ENCODE peak calls at places on chromosomes 4 and X, in four cellular contexts. One of them, this sample, is unnamed.

GRCh38 chr4:16616981-16617380 is 281.5 kb downstream of the LDB2 start:
- DNase-seq in mesenchymal stem cell: peak; percentile 20
- DNase-seq in IMR-90: no peak
- DNase-seq in trophoblast cell: no peak
- DNase-seq in this sample: no peak

GRCh38 chr4:137545461-137545861 is 13.2 kb upstream of the PCDH18 start:
- DNase-seq in IMR-90: peak; percentile 94
- DNase-seq in trophoblast cell: peak; percentile 13
- DNase-seq in mesenchymal stem cell: peak; percentile 95
- DNase-seq in this sample: no peak

GRCh38 chr4:45502471-45502870 is 621.4 kb downstream of the GABRG1 start:
- DNase-seq in IMR-90: no peak
- DNase-seq in trophoblast cell: no peak
- DNase-seq in mesenchymal stem cell: no peak
- DNase-seq in this sample: no peak

GRCh38 chr4:53633608-53634007 is 42.3 kb upstream of the LNX1 start:
- DNase-seq in IMR-90: peak; percentile 56
- DNase-seq in mesenchymal stem cell: peak; percentile 77
- DNase-seq in trophoblast cell: no peak
- DNase-seq in this sample: no peak

GRCh38 chr4:8198906-8199593 is at the start of gene SH3TC1:
- DNase-seq in mesenchymal stem cell: peak; percentile 94
- DNase-seq in trophoblast cell: peak; percentile 96
- DNase-seq in IMR-90: peak; percentile 86
- DNase-seq in this sample: no peak

GRCh38 chr4:40306991-40307390 is 28.1 kb upstream of the CHRNA9 start:
- DNase-seq in IMR-90: no peak
- DNase-seq in trophoblast cell: no peak
- DNase-seq in mesenchymal stem cell: no peak
- DNase-seq in this sample: no peak

GRCh38 chr4:176927664-176928063 is 134.9 kb upstream of the VEGFC start:
- DNase-seq in trophoblast cell: no peak
- DNase-seq in mesenchymal stem cell: peak; percentile 35
- DNase-seq in IMR-90: peak; percentile 94
- DNase-seq in this sample: no peak

GRCh38 chr4:110621328-110621812 is 1.5 kb downstream of the PITX2 start:
- DNase-seq in mesenchymal stem cell: peak; percentile 60
- DNase-seq in trophoblast cell: no peak
- DNase-seq in IMR-90: no peak
- DNase-seq in this sample: no peak

GRCh38 chr4:24070117-24070516 is 180.3 kb upstream of the PPARGC1A start:
- DNase-seq in IMR-90: peak; percentile 96
- DNase-seq in trophoblast cell: peak; percentile 7
- DNase-seq in mesenchymal stem cell: peak; percentile 86
- DNase-seq in this sample: no peak

GRCh38 chr4:100165809-100166208 is 24.5 kb downstream of the DDIT4L start:
- DNase-seq in mesenchymal stem cell: peak; percentile 48
- DNase-seq in IMR-90: peak; percentile 5
- DNase-seq in trophoblast cell: no peak
- DNase-seq in this sample: no peak

GRCh38 chrX:123153846-123154335 is 30.2 kb upstream of the GRIA3 start:
- DNase-seq in trophoblast cell: no peak
- DNase-seq in IMR-90: no peak
- DNase-seq in mesenchymal stem cell: no peak
- DNase-seq in this sample: no peak

GRCh38 chr4:41268721-41269517 is 12.2 kb downstream of the UCHL1 start:
- DNase-seq in IMR-90: no peak
- DNase-seq in mesenchymal stem cell: no peak
- DNase-seq in trophoblast cell: no peak
- DNase-seq in this sample: no peak

GRCh38 chrX:108537005-108537404 is 97.4 kb downstream of the COL4A5 start:
- DNase-seq in trophoblast cell: peak; percentile 14
- DNase-seq in IMR-90: peak; percentile 38
- DNase-seq in mesenchymal stem cell: peak; percentile 49
- DNase-seq in this sample: no peak

GRCh38 chrX:123083924-123084323 is 100.2 kb upstream of the GRIA3 start:
- DNase-seq in IMR-90: no peak
- DNase-seq in mesenchymal stem cell: no peak
- DNase-seq in trophoblast cell: no peak
- DNase-seq in this sample: no peak

GRCh38 chr4:86451560-86452322 is 91.9 kb upstream of the MAPK10 start:
- DNase-seq in IMR-90: peak; percentile 30
- DNase-seq in trophoblast cell: peak; percentile 27
- DNase-seq in mesenchymal stem cell: peak; percentile 34
- DNase-seq in this sample: no peak

GRCh38 chr4:186204103-186204559 is 12.8 kb downstream of the CYP4V2 start:
- DNase-seq in trophoblast cell: peak; percentile 68
- DNase-seq in IMR-90: peak; percentile 85
- DNase-seq in mesenchymal stem cell: no peak
- DNase-seq in this sample: no peak

GRCh38 chr4:25532579-25532978 is 123.1 kb upstream of the SLC34A2 start:
- DNase-seq in mesenchymal stem cell: no peak
- DNase-seq in IMR-90: no peak
- DNase-seq in trophoblast cell: no peak
- DNase-seq in this sample: no peak

GRCh38 chr4:129179276-129179675 is 83.3 kb downstream of the C4orf33 start:
- DNase-seq in mesenchymal stem cell: no peak
- DNase-seq in trophoblast cell: no peak
- DNase-seq in IMR-90: no peak
- DNase-seq in this sample: no peak

GRCh38 chr4:42296196-42296595 is 101.1 kb upstream of the SHISA3 start:
- DNase-seq in mesenchymal stem cell: no peak
- DNase-seq in trophoblast cell: no peak
- DNase-seq in IMR-90: no peak
- DNase-seq in this sample: no peak

GRCh38 chr4:42293967-42294822 is 103.1 kb upstream of the SHISA3 start:
- DNase-seq in IMR-90: no peak
- DNase-seq in mesenchymal stem cell: no peak
- DNase-seq in trophoblast cell: no peak
- DNase-seq in this sample: no peak
- H4K91ac ChIP-seq in IMR-90: no peak overlapping the region
- H4K91ac ChIP-seq in mesenchymal stem cell: no peak overlapping the region
- H4K91ac ChIP-seq in trophoblast cell: no peak overlapping the region
- H4K91ac ChIP-seq in this sample: no peak overlapping the region

GRCh38 chrX:154373340-154374306 is 811 bp downstream of the FLNA start:
- DNase-seq in mesenchymal stem cell: peak; percentile 84
- DNase-seq in trophoblast cell: peak; percentile 51
- DNase-seq in IMR-90: peak; percentile 83
- DNase-seq in this sample: peak; percentile 93
- H4K91ac ChIP-seq in mesenchymal stem cell: peak overlapping the region; percentile 57
- H4K91ac ChIP-seq in trophoblast cell: peak overlapping the region; percentile 94
- H4K91ac ChIP-seq in IMR-90: peak overlapping the region; percentile 94
- H4K91ac ChIP-seq in this sample: no peak overlapping the region

DNA sequence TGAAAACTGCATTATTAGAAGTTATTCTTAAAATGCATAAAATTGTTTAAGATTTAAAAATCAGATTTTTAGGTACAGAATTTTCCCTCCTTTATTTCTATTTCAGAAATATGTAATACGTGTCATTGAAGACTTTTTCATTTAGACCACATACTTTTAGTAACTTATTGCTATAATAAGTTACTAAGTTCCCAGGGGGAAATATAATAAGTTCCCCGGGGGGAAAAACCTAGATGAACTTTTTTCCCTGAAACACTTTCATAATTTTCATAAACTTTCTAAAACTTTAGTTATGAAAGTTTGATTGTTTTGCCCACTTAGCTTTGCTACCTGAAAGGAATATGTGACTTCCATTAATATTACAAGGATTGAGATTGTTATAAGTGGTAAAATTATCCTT is 1341.5 kb upstream of the IGFBP7 start:
- DNase-seq in IMR-90: no peak
- DNase-seq in mesenchymal stem cell: no peak
- DNase-seq in trophoblast cell: no peak
- DNase-seq in this sample: no peak
- H4K91ac ChIP-seq in IMR-90: no peak overlapping the region
- H4K91ac ChIP-seq in mesenchymal stem cell: no peak overlapping the region
- H4K91ac ChIP-seq in trophoblast cell: no peak overlapping the region
- H4K91ac ChIP-seq in this sample: no peak overlapping the region

DNA sequence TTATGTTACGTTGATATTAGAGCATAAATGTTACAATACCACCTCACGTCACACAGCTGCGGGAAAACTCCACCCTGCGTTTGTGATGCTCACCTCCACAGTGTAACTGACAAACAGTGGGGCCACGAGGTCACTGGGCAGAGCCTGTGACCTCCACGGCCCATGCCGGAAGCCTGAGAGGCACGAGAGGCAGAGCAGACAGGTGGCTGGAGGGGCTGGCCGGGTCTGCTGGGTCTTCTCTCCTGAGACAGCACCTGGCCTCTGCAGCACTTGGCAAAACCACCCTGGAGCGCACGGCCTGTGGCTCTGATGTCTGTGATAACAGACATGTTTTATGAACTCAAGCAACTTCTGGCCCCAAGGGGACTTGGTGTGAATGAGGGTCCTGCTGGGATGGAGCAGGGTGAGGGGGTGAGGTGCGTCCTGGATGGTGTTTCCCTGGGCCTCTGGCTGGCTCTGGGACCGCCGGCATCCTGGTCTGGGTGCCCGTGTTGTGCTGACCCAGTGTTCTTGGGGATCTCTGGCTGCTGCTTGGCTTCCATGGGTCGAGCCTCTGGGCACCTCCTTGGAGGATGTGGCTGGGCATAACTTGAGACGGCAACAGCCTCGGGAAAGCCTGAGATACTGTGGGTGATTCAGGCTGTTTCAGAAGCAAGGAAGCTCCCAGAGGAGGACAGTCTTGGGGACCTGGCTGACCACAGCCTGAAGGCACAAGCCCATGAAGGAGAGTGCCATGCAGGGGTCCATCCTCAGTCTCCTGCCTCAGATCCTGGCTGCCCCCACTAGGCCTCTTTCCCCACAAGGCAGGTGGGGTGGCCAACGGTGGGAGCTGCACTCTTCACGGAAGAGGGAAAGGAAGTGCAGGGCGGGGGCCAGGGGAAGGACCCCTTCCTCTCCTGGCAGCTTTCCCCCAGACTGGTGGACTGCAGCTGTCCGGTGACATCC is 19.7 kb downstream of the RNF212 start:
- DNase-seq in trophoblast cell: no peak
- DNase-seq in mesenchymal stem cell: no peak
- DNase-seq in IMR-90: no peak
- DNase-seq in this sample: peak; percentile 23
- H4K91ac ChIP-seq in trophoblast cell: no peak overlapping the region
- H4K91ac ChIP-seq in mesenchymal stem cell: no peak overlapping the region
- H4K91ac ChIP-seq in IMR-90: no peak overlapping the region
- H4K91ac ChIP-seq in this sample: no peak overlapping the region

This sample was measured in H9.